ENCODE peak calls at places on chromosomes 4 and X, in eight cellular contexts. One of them, this sample, is unnamed.

GRCh38 chrX:31012509-31013025 is 59.3 kb downstream of the FTHL17 start:
- DNase-seq in A549: no peak
- DNase-seq in right atrium auricular region: no peak
- DNase-seq in NCI-H1092: no peak
- DNase-seq in psoas muscle: no peak
- DNase-seq in astrocyte of the cerebellum: no peak
- DNase-seq in Right ventricle myocardium superior: no peak
- DNase-seq in NCI-H2171 treated with DMSO at 0.1 percent for 48 hours: no peak
- DNase-seq in this sample: no peak

GRCh38 chrX:9873952-9874351 is 87.7 kb downstream of the SHROOM2 start:
- DNase-seq in A549: peak
- DNase-seq in NCI-H1092: peak
- DNase-seq in astrocyte of the cerebellum: no peak
- DNase-seq in NCI-H2171 treated with DMSO at 0.1 percent for 48 hours: peak
- DNase-seq in psoas muscle: no peak
- DNase-seq in right atrium auricular region: no peak
- DNase-seq in Right ventricle myocardium superior: peak
- DNase-seq in this sample: peak

GRCh38 chr4:156388826-156389225 is 435.2 kb upstream of the CTSO start:
- DNase-seq in A549: no peak
- DNase-seq in psoas muscle: no peak
- DNase-seq in NCI-H1092: no peak
- DNase-seq in NCI-H2171 treated with DMSO at 0.1 percent for 48 hours: no peak
- DNase-seq in Right ventricle myocardium superior: no peak
- DNase-seq in astrocyte of the cerebellum: no peak
- DNase-seq in right atrium auricular region: no peak
- DNase-seq in this sample: no peak

GRCh38 chr4:107987916-107988762 is 1.6 kb upstream of the HADH start:
- DNase-seq in NCI-H2171 treated with DMSO at 0.1 percent for 48 hours: no peak
- DNase-seq in A549: no peak
- DNase-seq in NCI-H1092: no peak
- DNase-seq in psoas muscle: no peak
- DNase-seq in right atrium auricular region: no peak
- DNase-seq in astrocyte of the cerebellum: no peak
- DNase-seq in Right ventricle myocardium superior: no peak
- DNase-seq in this sample: no peak

GRCh38 chr4:30962949-30963348 is 242.8 kb downstream of the PCDH7 start:
- DNase-seq in NCI-H1092: no peak
- DNase-seq in right atrium auricular region: no peak
- DNase-seq in NCI-H2171 treated with DMSO at 0.1 percent for 48 hours: no peak
- DNase-seq in astrocyte of the cerebellum: no peak
- DNase-seq in psoas muscle: no peak
- DNase-seq in A549: no peak
- DNase-seq in Right ventricle myocardium superior: no peak
- DNase-seq in this sample: no peak

GRCh38 chr4:54403700-54404453 is 174.8 kb downstream of the PDGFRA start:
- DNase-seq in astrocyte of the cerebellum: no peak
- DNase-seq in NCI-H1092: no peak
- DNase-seq in psoas muscle: no peak
- DNase-seq in A549: no peak
- DNase-seq in right atrium auricular region: no peak
- DNase-seq in Right ventricle myocardium superior: no peak
- DNase-seq in NCI-H2171 treated with DMSO at 0.1 percent for 48 hours: no peak
- DNase-seq in this sample: no peak

GRCh38 chr4:152723236-152723635 is 43.4 kb upstream of the TMEM154 start:
- DNase-seq in NCI-H2171 treated with DMSO at 0.1 percent for 48 hours: no peak
- DNase-seq in psoas muscle: no peak
- DNase-seq in right atrium auricular region: no peak
- DNase-seq in A549: no peak
- DNase-seq in NCI-H1092: no peak
- DNase-seq in Right ventricle myocardium superior: no peak
- DNase-seq in astrocyte of the cerebellum: no peak
- DNase-seq in this sample: no peak

GRCh38 chr4:187814737-187815465 is 180.7 kb upstream of the ZFP42 start:
- DNase-seq in right atrium auricular region: no peak
- DNase-seq in astrocyte of the cerebellum: no peak
- DNase-seq in Right ventricle myocardium superior: no peak
- DNase-seq in psoas muscle: no peak
- DNase-seq in A549: no peak
- DNase-seq in NCI-H2171 treated with DMSO at 0.1 percent for 48 hours: no peak
- DNase-seq in NCI-H1092: no peak
- DNase-seq in this sample: no peak

GRCh38 chr4:82560853-82561744 is 689 bp downstream of the TMEM150C start:
- DNase-seq in NCI-H2171 treated with DMSO at 0.1 percent for 48 hours: peak
- DNase-seq in A549: no peak
- DNase-seq in right atrium auricular region: no peak
- DNase-seq in psoas muscle: peak
- DNase-seq in astrocyte of the cerebellum: no peak
- DNase-seq in NCI-H1092: peak
- DNase-seq in Right ventricle myocardium superior: no peak
- DNase-seq in this sample: no peak

GRCh38 chrX:99795495-99795894 is 614.6 kb downstream of the PCDH19 start:
- DNase-seq in A549: no peak
- DNase-seq in psoas muscle: no peak
- DNase-seq in Right ventricle myocardium superior: no peak
- DNase-seq in NCI-H2171 treated with DMSO at 0.1 percent for 48 hours: no peak
- DNase-seq in NCI-H1092: no peak
- DNase-seq in right atrium auricular region: no peak
- DNase-seq in astrocyte of the cerebellum: no peak
- DNase-seq in this sample: no peak

GRCh38 chrX:69539437-69539836 is 35.3 kb downstream of the NALF2 start:
- DNase-seq in astrocyte of the cerebellum: no peak
- DNase-seq in NCI-H1092: no peak
- DNase-seq in A549: no peak
- DNase-seq in Right ventricle myocardium superior: no peak
- DNase-seq in psoas muscle: no peak
- DNase-seq in NCI-H2171 treated with DMSO at 0.1 percent for 48 hours: peak
- DNase-seq in right atrium auricular region: no peak
- DNase-seq in this sample: no peak

GRCh38 chr4:95181446-95182306 is 367.1 kb downstream of the UNC5C start:
- DNase-seq in psoas muscle: no peak
- DNase-seq in NCI-H2171 treated with DMSO at 0.1 percent for 48 hours: no peak
- DNase-seq in A549: no peak
- DNase-seq in Right ventricle myocardium superior: no peak
- DNase-seq in astrocyte of the cerebellum: peak
- DNase-seq in NCI-H1092: no peak
- DNase-seq in right atrium auricular region: no peak
- DNase-seq in this sample: peak

GRCh38 chrX:39201305-39201990 is 400.2 kb downstream of the MID1IP1 start:
- DNase-seq in NCI-H2171 treated with DMSO at 0.1 percent for 48 hours: no peak
- DNase-seq in NCI-H1092: no peak
- DNase-seq in astrocyte of the cerebellum: no peak
- DNase-seq in psoas muscle: no peak
- DNase-seq in right atrium auricular region: no peak
- DNase-seq in A549: no peak
- DNase-seq in Right ventricle myocardium superior: no peak
- DNase-seq in this sample: no peak

GRCh38 chrX:134999469-134999868 is 8.7 kb downstream of the SMIM10 start:
- DNase-seq in Right ventricle myocardium superior: no peak
- DNase-seq in A549: peak
- DNase-seq in psoas muscle: no peak
- DNase-seq in astrocyte of the cerebellum: peak
- DNase-seq in NCI-H1092: no peak
- DNase-seq in right atrium auricular region: no peak
- DNase-seq in NCI-H2171 treated with DMSO at 0.1 percent for 48 hours: peak
- DNase-seq in this sample: no peak

GRCh38 chr4:168580228-168580627 is 83.4 kb downstream of the PALLD start:
- DNase-seq in Right ventricle myocardium superior: no peak
- DNase-seq in A549: no peak
- DNase-seq in right atrium auricular region: no peak
- DNase-seq in psoas muscle: no peak
- DNase-seq in astrocyte of the cerebellum: no peak
- DNase-seq in NCI-H1092: no peak
- DNase-seq in NCI-H2171 treated with DMSO at 0.1 percent for 48 hours: no peak
- DNase-seq in this sample: no peak

GRCh38 chr4:40471923-40472322 is 136.8 kb downstream of the CHRNA9 start:
- DNase-seq in psoas muscle: no peak
- DNase-seq in right atrium auricular region: no peak
- DNase-seq in NCI-H2171 treated with DMSO at 0.1 percent for 48 hours: no peak
- DNase-seq in astrocyte of the cerebellum: no peak
- DNase-seq in A549: no peak
- DNase-seq in Right ventricle myocardium superior: no peak
- DNase-seq in NCI-H1092: no peak
- DNase-seq in this sample: no peak

GRCh38 chr4:14783011-14783877 is 219.0 kb upstream of the CPEB2 start:
- DNase-seq in NCI-H2171 treated with DMSO at 0.1 percent for 48 hours: no peak
- DNase-seq in astrocyte of the cerebellum: peak
- DNase-seq in Right ventricle myocardium superior: no peak
- DNase-seq in psoas muscle: no peak
- DNase-seq in NCI-H1092: no peak
- DNase-seq in right atrium auricular region: no peak
- DNase-seq in A549: no peak
- DNase-seq in this sample: no peak

GRCh38 chr4:48543796-48544195 is 53.7 kb downstream of the ZAR1 start:
- DNase-seq in astrocyte of the cerebellum: no peak
- DNase-seq in A549: no peak
- DNase-seq in NCI-H2171 treated with DMSO at 0.1 percent for 48 hours: no peak
- DNase-seq in right atrium auricular region: no peak
- DNase-seq in NCI-H1092: no peak
- DNase-seq in psoas muscle: no peak
- DNase-seq in Right ventricle myocardium superior: no peak
- DNase-seq in this sample: no peak

GRCh38 chrX:1403228-1403627 is 11.3 kb upstream of the SLC25A6 start:
- DNase-seq in NCI-H2171 treated with DMSO at 0.1 percent for 48 hours: no peak
- DNase-seq in psoas muscle: peak
- DNase-seq in astrocyte of the cerebellum: no peak
- DNase-seq in NCI-H1092: no peak
- DNase-seq in Right ventricle myocardium superior: peak
- DNase-seq in A549: no peak
- DNase-seq in right atrium auricular region: no peak
- DNase-seq in this sample: no peak

GRCh38 chrX:20252392-20253231 is 14.1 kb downstream of the RPS6KA3 start:
- DNase-seq in NCI-H2171 treated with DMSO at 0.1 percent for 48 hours: peak
- DNase-seq in psoas muscle: peak
- DNase-seq in right atrium auricular region: no peak
- DNase-seq in A549: peak
- DNase-seq in astrocyte of the cerebellum: no peak
- DNase-seq in NCI-H1092: no peak
- DNase-seq in Right ventricle myocardium superior: peak
- DNase-seq in this sample: peak

GRCh38 chr4:53644607-53645006 is 53.3 kb upstream of the LNX1 start:
- DNase-seq in NCI-H1092: no peak
- DNase-seq in right atrium auricular region: no peak
- DNase-seq in psoas muscle: no peak
- DNase-seq in astrocyte of the cerebellum: no peak
- DNase-seq in A549: no peak
- DNase-seq in NCI-H2171 treated with DMSO at 0.1 percent for 48 hours: peak
- DNase-seq in Right ventricle myocardium superior: no peak
- DNase-seq in this sample: no peak

GRCh38 chr4:68984947-68985346 is 33.3 kb upstream of the UGT2A3 start:
- DNase-seq in NCI-H2171 treated with DMSO at 0.1 percent for 48 hours: no peak
- DNase-seq in A549: no peak
- DNase-seq in astrocyte of the cerebellum: no peak
- DNase-seq in Right ventricle myocardium superior: no peak
- DNase-seq in psoas muscle: no peak
- DNase-seq in right atrium auricular region: no peak
- DNase-seq in NCI-H1092: no peak
- DNase-seq in this sample: no peak

GRCh38 chr4:108350332-108350731 is 181.6 kb upstream of the LEF1 start:
- DNase-seq in NCI-H2171 treated with DMSO at 0.1 percent for 48 hours: peak
- DNase-seq in astrocyte of the cerebellum: no peak
- DNase-seq in Right ventricle myocardium superior: peak
- DNase-seq in NCI-H1092: no peak
- DNase-seq in right atrium auricular region: no peak
- DNase-seq in A549: no peak
- DNase-seq in psoas muscle: no peak
- DNase-seq in this sample: no peak

GRCh38 chr4:136329042-136329662 is 1203.1 kb downstream of the PCDH18 start:
- DNase-seq in Right ventricle myocardium superior: no peak
- DNase-seq in NCI-H2171 treated with DMSO at 0.1 percent for 48 hours: no peak
- DNase-seq in right atrium auricular region: no peak
- DNase-seq in A549: no peak
- DNase-seq in astrocyte of the cerebellum: no peak
- DNase-seq in psoas muscle: no peak
- DNase-seq in NCI-H1092: no peak
- DNase-seq in this sample: no peak

GRCh38 chrX:77788050-77788449 is 2.0 kb upstream of the ATRX start:
- DNase-seq in NCI-H1092: no peak
- DNase-seq in Right ventricle myocardium superior: no peak
- DNase-seq in astrocyte of the cerebellum: no peak
- DNase-seq in right atrium auricular region: no peak
- DNase-seq in psoas muscle: no peak
- DNase-seq in A549: peak
- DNase-seq in NCI-H2171 treated with DMSO at 0.1 percent for 48 hours: no peak
- DNase-seq in this sample: no peak

GRCh38 chrX:105190252-105190853 is 30.1 kb downstream of the TEX13A start:
- DNase-seq in Right ventricle myocardium superior: no peak
- DNase-seq in NCI-H2171 treated with DMSO at 0.1 percent for 48 hours: no peak
- DNase-seq in NCI-H1092: no peak
- DNase-seq in A549: no peak
- DNase-seq in psoas muscle: no peak
- DNase-seq in right atrium auricular region: no peak
- DNase-seq in astrocyte of the cerebellum: peak
- DNase-seq in this sample: no peak

GRCh38 chrX:129606918-129607317 is 47.8 kb downstream of the APLN start:
- DNase-seq in Right ventricle myocardium superior: no peak
- DNase-seq in astrocyte of the cerebellum: peak
- DNase-seq in psoas muscle: no peak
- DNase-seq in A549: peak
- DNase-seq in right atrium auricular region: peak
- DNase-seq in NCI-H2171 treated with DMSO at 0.1 percent for 48 hours: peak
- DNase-seq in NCI-H1092: peak
- DNase-seq in this sample: peak

GRCh38 chr4:168167714-168168284 is 75.5 kb downstream of the ANXA10 start:
- DNase-seq in NCI-H1092: no peak
- DNase-seq in NCI-H2171 treated with DMSO at 0.1 percent for 48 hours: no peak
- DNase-seq in A549: no peak
- DNase-seq in right atrium auricular region: no peak
- DNase-seq in astrocyte of the cerebellum: no peak
- DNase-seq in Right ventricle myocardium superior: no peak
- DNase-seq in psoas muscle: no peak
- DNase-seq in this sample: no peak

This sample was measured in T follicular helper cell.